ENCODE peak calls at places on chromosomes 12 and 14, in seven cellular contexts. H is IMR-90; O is A549; T is fibroblast of lung; S is right atrium auricular region; W is CD8-positive, alpha-beta T cell; Q is neural progenitor cell. G is an unnamed sample.

GRCh38 chr12:93622485-93622884 is 50.0 kb downstream of the SOCS2 start:
- DNase-seq in W (no peak), Q (no peak), T (peak; percentile 88), H (peak; percentile 68), O (no peak), S (no peak), G (no peak)

GRCh38 chr12:78146365-78146772 is 315.7 kb downstream of the NAV3 start:
- DNase-seq in O (no peak), Q (peak; percentile 50), T (peak; percentile 74), S (no peak), H (peak; percentile 62), W (no peak), G (no peak)

GRCh38 chr12:122893208-122894151 is 2.4 kb downstream of the VPS37B start:
- DNase-seq in W (no peak), T (no peak), S (no peak), H (no peak), Q (no peak), O (no peak), G (no peak)

GRCh38 chr12:7460375-7461259 is 16.7 kb upstream of the CD163L1 start:
- DNase-seq in H (peak; percentile 51), Q (peak; percentile 69), W (peak; percentile 33), O (peak; percentile 66), S (no peak), T (peak; percentile 65), G (peak; percentile 58)

GRCh38 chr12:127169321-127170270 is 1097.4 kb upstream of the TMEM132C start:
- DNase-seq in H (peak; percentile 6), O (no peak), S (peak; percentile 50), Q (no peak), W (no peak), T (no peak), G (no peak)

GRCh38 chr12:131096681-131097181 is 143.0 kb downstream of the ADGRD1 start:
- DNase-seq in T (no peak), H (no peak), Q (no peak), O (no peak), W (no peak), S (no peak), G (peak; percentile 3)

GRCh38 chr12:96774501-96775256 is 132.4 kb upstream of the NEDD1 start:
- DNase-seq in T (no peak), O (peak; percentile 6), Q (no peak), W (no peak), S (no peak), H (peak; percentile 27), G (no peak)

GRCh38 chr14:53368714-53369191 is 215.6 kb upstream of the DDHD1 start:
- DNase-seq in H (peak; percentile 88), Q (no peak), S (no peak), W (no peak), O (peak; percentile 5), T (peak; percentile 93), G (no peak)

GRCh38 chr12:118357327-118358007 is 15.2 kb downstream of the TAOK3 start:
- DNase-seq in Q (no peak), H (peak; percentile 65), T (peak; percentile 64), W (peak; percentile 67), O (peak; percentile 56), S (no peak), G (peak; percentile 27)

GRCh38 chr12:92136883-92137582 is 8.6 kb downstream of the BTG1 start:
- DNase-seq in T (peak; percentile 97), Q (peak; percentile 43), S (no peak), O (peak; percentile 45), H (peak; percentile 97), W (no peak), G (no peak)

GRCh38 chr14:56810850-56811595 is 744 bp upstream of the OTX2 start:
- DNase-seq in O (no peak), S (no peak), Q (peak; percentile 73), H (no peak), T (no peak), W (no peak), G (no peak)

GRCh38 chr12:48037267-48037915 is 33.1 kb upstream of the COL2A1 start:
- DNase-seq in H (peak; percentile 39), Q (peak; percentile 95), T (peak; percentile 17), S (no peak), O (no peak), W (no peak), G (no peak)

GRCh38 chr12:28578361-28578760 is 388.1 kb downstream of the CCDC91 start:
- DNase-seq in O (no peak), W (no peak), T (no peak), Q (no peak), S (no peak), H (no peak), G (no peak)

GRCh38 chr12:30753233-30753632 is 1.5 kb downstream of the CAPRIN2 start:
- DNase-seq in W (peak; percentile 37), S (no peak), H (peak; percentile 39), T (peak; percentile 46), O (peak; percentile 40), Q (peak; percentile 60), G (peak; percentile 53)

GRCh38 chr12:26918321-26919215 is 19.2 kb downstream of the INTS13 start:
- DNase-seq in W (no peak), T (peak; percentile 19), Q (no peak), H (peak; percentile 7), O (no peak), S (no peak), G (no peak)

GRCh38 chr12:123242083-123242904 is 9.1 kb downstream of the MTRFR start:
- DNase-seq in T (no peak), H (peak; percentile 10), Q (no peak), O (no peak), W (peak; percentile 28), S (no peak), G (no peak)

GRCh38 chr14:101823081-101823480 is 61.6 kb downstream of the PPP2R5C start:
- DNase-seq in O (no peak), Q (no peak), W (peak; percentile 53), H (peak; percentile 52), S (no peak), T (peak; percentile 73), G (no peak)

GRCh38 chr12:100142851-100143559 is at the start of gene BLTP3B:
- DNase-seq in W (peak; percentile 88), O (peak; percentile 61), H (peak; percentile 55), T (peak; percentile 70), S (peak; percentile 88), Q (peak; percentile 94), G (peak; percentile 96)

DNA sequence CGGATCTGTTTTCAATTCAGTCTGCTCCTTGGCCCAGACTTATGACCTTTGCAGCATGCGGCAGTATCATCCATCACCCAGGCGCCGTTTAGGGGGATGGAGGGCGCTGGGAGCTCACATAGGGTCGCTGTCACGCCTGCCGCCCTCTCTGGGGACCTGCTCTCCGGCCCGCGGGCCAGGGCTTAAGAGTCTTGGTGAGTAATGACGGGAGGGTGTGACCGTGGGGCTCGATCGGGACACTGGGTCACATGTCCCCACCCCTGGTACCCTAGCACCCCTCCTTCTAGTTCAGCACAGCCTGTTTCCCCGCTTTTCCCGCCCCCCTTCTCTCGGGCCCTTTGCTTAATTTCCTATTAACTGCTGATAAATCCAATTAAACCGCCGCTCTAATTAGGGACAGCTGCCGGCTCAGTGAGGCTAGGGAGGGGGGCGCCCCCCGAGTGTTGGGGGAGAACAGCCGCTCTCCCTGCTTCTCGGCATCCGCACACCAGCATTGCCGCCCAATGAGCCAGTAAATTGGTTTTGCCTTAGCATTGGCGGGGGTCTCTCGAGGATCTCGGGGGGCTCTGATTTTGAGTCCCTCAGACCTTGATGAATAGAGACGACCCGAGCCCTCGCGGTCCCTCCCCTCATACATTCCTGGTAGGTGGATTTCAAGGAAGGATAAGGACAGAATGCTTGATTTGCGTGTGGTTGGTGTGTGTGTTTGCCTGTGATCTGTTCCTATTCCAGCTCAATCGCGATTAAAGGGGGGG is 9.3 kb downstream of the STAC3 start:
- DNase-seq in H (no peak), T (no peak), Q (no peak), W (no peak), O (no peak), S (no peak), G (no peak)
- H3K4me1 ChIP-seq in H (peaks cover 17% of the 10 kb centered on the region), T (peaks cover 27% of the 10 kb centered on the region), Q (peaks cover 46% of the 10 kb centered on the region), W (peaks cover 74% of the 10 kb centered on the region), O (peaks cover 31% of the 10 kb centered on the region), S (no peaks in the 10 kb centered on the region), G (peaks cover 18% of the 10 kb centered on the region)

GRCh38 chr12:107522692-107523477 is 162.7 kb upstream of the PWP1 start:
- DNase-seq in S (no peak), O (no peak), W (no peak), H (no peak), Q (peak; percentile 61), T (no peak), G (peak; percentile 22)
- TF ChIP-seq CTCF in S (no peak), O (peak; percentile 21), W (no peak), H (peak; percentile 11), Q (peak; percentile 63), T (peak; percentile 7), G (peak; percentile 51)

DNA sequence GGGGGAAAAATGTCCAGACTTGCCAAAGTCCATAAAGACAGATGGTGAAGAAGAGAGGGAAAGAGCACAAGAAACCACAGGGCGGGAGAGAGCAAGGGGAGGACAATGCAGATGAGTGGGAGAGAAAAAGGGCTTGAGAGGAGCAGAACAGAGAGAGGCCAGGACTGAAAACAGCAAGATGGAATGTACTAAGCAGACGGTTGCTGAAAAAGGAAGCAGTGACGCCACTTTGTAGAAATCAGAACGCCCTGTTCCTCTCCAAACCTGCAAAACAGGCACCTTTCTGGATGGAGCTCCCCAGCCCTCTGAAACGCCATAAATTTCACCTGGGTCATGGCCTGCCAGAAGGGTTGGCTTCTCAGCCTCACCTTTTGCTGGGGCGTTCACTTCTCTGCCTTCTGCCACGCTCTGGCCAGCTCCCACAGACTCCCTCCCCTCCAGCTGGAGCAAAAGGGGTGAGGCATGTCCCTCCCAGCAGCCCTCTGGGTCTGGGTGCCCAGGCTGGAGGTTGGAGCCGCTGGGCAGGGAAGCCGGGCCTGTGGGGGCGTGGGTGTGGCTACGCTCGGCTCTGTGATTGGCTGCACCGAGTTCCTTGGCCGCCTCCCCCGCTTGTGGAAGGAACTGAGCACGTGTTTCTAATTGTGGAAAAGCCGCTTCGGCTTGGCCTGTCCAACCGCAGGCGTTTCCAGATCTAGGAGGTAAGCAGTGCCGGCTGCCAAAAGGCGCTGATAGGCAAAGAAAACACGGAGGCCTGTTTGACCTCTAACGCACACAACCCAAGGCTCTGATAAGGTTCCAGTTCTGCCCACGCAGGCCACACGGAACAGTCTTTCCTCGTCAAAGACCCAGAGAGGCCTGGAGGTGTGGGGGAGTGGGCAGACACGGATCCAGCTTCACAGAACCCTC is 29.3 kb downstream of the SLC7A8 start:
- DNase-seq in Q (peak; percentile 46), O (no peak), H (no peak), W (no peak), T (peak; percentile 55), S (peak; percentile 96), G (peak; percentile 34)
- H3K4me3 ChIP-seq in Q (no peak overlapping the region), O (no peak overlapping the region), H (no peak overlapping the region), W (no peak overlapping the region), T (peak overlapping the region; percentile 58), S (peak overlapping the region; percentile 36), G (no peak overlapping the region)

GRCh38 chr14:68158640-68159039 is 339.1 kb downstream of the RAD51B start:
- DNase-seq in S (no peak), Q (no peak), T (no peak), H (no peak), W (no peak), O (no peak), G (no peak)

GRCh38 chr14:68153275-68153674 is 333.7 kb downstream of the RAD51B start:
- DNase-seq in S (no peak), T (no peak), W (no peak), O (no peak), H (no peak), Q (no peak), G (no peak)

GRCh38 chr14:68160779-68161546 is 341.4 kb downstream of the RAD51B start:
- DNase-seq in T (no peak), O (no peak), S (no peak), W (no peak), Q (no peak), H (no peak), G (no peak)

GRCh38 chr14:68160269-68160668 is 340.7 kb downstream of the RAD51B start:
- DNase-seq in H (no peak), S (no peak), T (no peak), W (no peak), Q (no peak), O (no peak), G (no peak)

GRCh38 chr14:68157971-68158371 is 338.4 kb downstream of the RAD51B start:
- DNase-seq in S (no peak), T (peak; percentile 78), H (peak; percentile 41), Q (no peak), O (no peak), W (no peak), G (no peak)
- H3K4me1 ChIP-seq in S (no peaks in the 10 kb centered on the region), T (no peaks in the 10 kb centered on the region), H (peaks cover 3% of the 10 kb centered on the region), Q (peaks cover 12% of the 10 kb centered on the region), O (peaks cover 19% of the 10 kb centered on the region), W (no peaks in the 10 kb centered on the region), G (no peaks in the 10 kb centered on the region)